ENCODE peak calls at places on chromosomes 7 and 10, in seven cellular contexts. W is endodermal cell, S is psoas muscle, C is ovary, L is A549, K is gastrocnemius medialis, G is cardiac muscle cell. D is an unnamed sample. For H3K9me3, the result is how much of the 10 kb centered on the place peaks cover.

GRCh38 chr10:60733189-60733815 is 45.0 kb upstream of the CDK1 start:
- DNase-seq in W (peak), S (peak), C (peak), L (peak), K (no peak), G (peak), D (no peak)

GRCh38 chr7:106609416-106609815 is 51.5 kb downstream of the CCDC71L start:
- DNase-seq in W (no peak), S (no peak), C (no peak), L (no peak), K (no peak), G (no peak), D (peak)

GRCh38 chr10:76968483-76968882 is 669.1 kb downstream of the KCNMA1 start:
- DNase-seq in W (no peak), S (no peak), C (no peak), L (no peak), K (no peak), G (no peak), D (no peak)

GRCh38 chr10:44970812-44971395 is 7.7 kb downstream of the DEPP1 start:
- DNase-seq in W (no peak), S (no peak), C (no peak), L (no peak), K (no peak), G (no peak), D (no peak)

GRCh38 chr7:25216837-25217236 is 11.4 kb downstream of the NPVF start:
- DNase-seq in W (no peak), S (no peak), C (no peak), L (no peak), K (no peak), G (peak), D (peak)

GRCh38 chr10:91000470-91000869 is 79.6 kb upstream of the ANKRD1 start:
- DNase-seq in W (no peak), S (no peak), C (no peak), L (no peak), K (no peak), G (no peak), D (no peak)

GRCh38 chr10:114609518-114610426 is 48.3 kb downstream of the ABLIM1 start:
- DNase-seq in W (no peak), S (no peak), C (no peak), L (no peak), K (no peak), G (no peak), D (no peak)

GRCh38 chr7:157525501-157525915 is 188.7 kb downstream of the DNAJB6 start:
- DNase-seq in W (peak), S (no peak), C (no peak), L (no peak), K (no peak), G (no peak), D (no peak)

GRCh38 chr10:121036431-121036830 is 185.3 kb downstream of the WDR11 start:
- DNase-seq in W (peak), S (no peak), C (no peak), L (no peak), K (no peak), G (no peak), D (no peak)

GRCh38 chr7:24401628-24402593 is 117.9 kb downstream of the NPY start:
- DNase-seq in W (no peak), S (no peak), C (no peak), L (peak), K (no peak), G (peak), D (no peak)

GRCh38 chr7:81527651-81528050 is 242.2 kb downstream of the HGF start:
- DNase-seq in W (no peak), S (no peak), C (no peak), L (no peak), K (no peak), G (no peak), D (no peak)

GRCh38 chr10:101961591-101962498 is 94.1 kb downstream of the ARMH3 start:
- DNase-seq in W (no peak), S (peak), C (peak), L (no peak), K (peak), G (no peak), D (no peak)

GRCh38 chr7:93316730-93317129 is 84.6 kb downstream of the VPS50 start:
- DNase-seq in W (no peak), S (no peak), C (no peak), L (no peak), K (no peak), G (no peak), D (no peak)

GRCh38 chr10:12181065-12181775 is 14.5 kb downstream of the NUDT5 start:
- DNase-seq in W (no peak), S (no peak), C (no peak), L (no peak), K (no peak), G (no peak), D (no peak)

GRCh38 chr7:38561166-38561565 is 70.0 kb downstream of the AMPH start:
- DNase-seq in W (no peak), S (no peak), C (no peak), L (no peak), K (no peak), G (no peak), D (no peak)

GRCh38 chr7:50614721-50615518 is 49.7 kb upstream of the DDC start:
- DNase-seq in W (no peak), S (no peak), C (no peak), L (no peak), K (no peak), G (peak), D (no peak)

GRCh38 chr7:143229054-143229790 is 7.4 kb downstream of the TAS2R40 start:
- DNase-seq in W (peak), S (no peak), C (no peak), L (no peak), K (no peak), G (peak), D (no peak)

GRCh38 chr10:96345250-96345649 is 13.6 kb downstream of the OPALIN start:
- DNase-seq in W (peak), S (no peak), C (no peak), L (no peak), K (no peak), G (no peak), D (no peak)

GRCh38 chr10:5589071-5589962 is 64.6 kb downstream of the CALML3 start:
- DNase-seq in W (no peak), S (no peak), C (no peak), L (no peak), K (no peak), G (no peak), D (no peak)

GRCh38 chr10:20147679-20148078 is 331.4 kb downstream of the PLXDC2 start:
- DNase-seq in W (no peak), S (no peak), C (no peak), L (no peak), K (no peak), G (no peak), D (no peak)

GRCh38 chr7:155219154-155219531 is 78.5 kb upstream of the INSIG1 start:
- DNase-seq in W (no peak), S (no peak), C (no peak), L (no peak), K (no peak), G (no peak), D (no peak)

GRCh38 chr7:30162133-30162532 is 27.3 kb downstream of the MTURN start:
- DNase-seq in W (no peak), S (no peak), C (no peak), L (no peak), K (no peak), G (no peak), D (no peak)

GRCh38 chr10:70967591-70968588 is 79.5 kb upstream of the PCBD1 start:
- DNase-seq in W (no peak), S (no peak), C (no peak), L (no peak), K (peak), G (no peak), D (no peak)

GRCh38 chr10:88866454-88866853 is 13.6 kb upstream of the STAMBPL1 start:
- DNase-seq in W (no peak), S (no peak), C (no peak), L (no peak), K (no peak), G (no peak), D (no peak)

GRCh38 chr7:37149019-37149814 is 299.4 kb downstream of the ELMO1 start:
- DNase-seq in W (no peak), S (no peak), C (no peak), L (no peak), K (no peak), G (no peak), D (no peak)

GRCh38 chr7:101555269-101555920 is 73.7 kb downstream of the MYL10 start:
- DNase-seq in W (peak), S (peak), C (no peak), L (no peak), K (no peak), G (no peak), D (no peak)

GRCh38 chr10:78401882-78402367 is 368.3 kb downstream of the RPS24 start:
- DNase-seq in W (peak), S (no peak), C (peak), L (no peak), K (no peak), G (peak), D (no peak)

GRCh38 chr7:121605297-121605640 is 209.2 kb upstream of the FAM3C start:
- DNase-seq in W (no peak), S (no peak), C (no peak), L (no peak), K (no peak), G (peak), D (no peak)

GRCh38 chr10:72328045-72328828 is 26.5 kb downstream of the DNAJB12 start:
- DNase-seq in W (peak), S (peak), C (peak), L (peak), K (peak), G (peak), D (peak)
- H3K4me3 ChIP-seq in W (no peak), S (peak), C (no peak), L (no peak), K (no peak), G (no peak), D (no peak)

GRCh38 chr10:131201741-131202515 is 109.6 kb downstream of the TCERG1L start:
- DNase-seq in W (peak), S (no peak), C (no peak), L (no peak), K (no peak), G (no peak), D (peak)

GRCh38 chr10:131205556-131205955 is 106.0 kb downstream of the TCERG1L start:
- DNase-seq in W (no peak), S (no peak), C (no peak), L (no peak), K (no peak), G (no peak), D (no peak)

GRCh38 chr10:131204406-131205152 is 106.9 kb downstream of the TCERG1L start:
- DNase-seq in W (peak), S (no peak), C (no peak), L (no peak), K (no peak), G (no peak), D (no peak)

GRCh38 chr10:131202964-131203363 is 108.6 kb downstream of the TCERG1L start:
- DNase-seq in W (no peak), S (no peak), C (no peak), L (no peak), K (no peak), G (peak), D (peak)

GRCh38 chr10:131203456-131204357 is 107.8 kb downstream of the TCERG1L start:
- DNase-seq in W (peak), S (no peak), C (no peak), L (no peak), K (no peak), G (no peak), D (peak)
- H3K9me3 ChIP-seq in W (under half), S (under half), C (under half), L (under half), K (under half), G (under half), D (under half)

GRCh38 chr7:95933618-95934017 is 161.3 kb downstream of the DYNC1I1 start:
- DNase-seq in W (no peak), S (no peak), C (no peak), L (no peak), K (no peak), G (no peak), D (no peak)
- H3K27ac ChIP-seq in W (no peak), S (no peak), C (no peak), L (no peak), K (no peak), G (no peak), D (no peak)

DNA sequence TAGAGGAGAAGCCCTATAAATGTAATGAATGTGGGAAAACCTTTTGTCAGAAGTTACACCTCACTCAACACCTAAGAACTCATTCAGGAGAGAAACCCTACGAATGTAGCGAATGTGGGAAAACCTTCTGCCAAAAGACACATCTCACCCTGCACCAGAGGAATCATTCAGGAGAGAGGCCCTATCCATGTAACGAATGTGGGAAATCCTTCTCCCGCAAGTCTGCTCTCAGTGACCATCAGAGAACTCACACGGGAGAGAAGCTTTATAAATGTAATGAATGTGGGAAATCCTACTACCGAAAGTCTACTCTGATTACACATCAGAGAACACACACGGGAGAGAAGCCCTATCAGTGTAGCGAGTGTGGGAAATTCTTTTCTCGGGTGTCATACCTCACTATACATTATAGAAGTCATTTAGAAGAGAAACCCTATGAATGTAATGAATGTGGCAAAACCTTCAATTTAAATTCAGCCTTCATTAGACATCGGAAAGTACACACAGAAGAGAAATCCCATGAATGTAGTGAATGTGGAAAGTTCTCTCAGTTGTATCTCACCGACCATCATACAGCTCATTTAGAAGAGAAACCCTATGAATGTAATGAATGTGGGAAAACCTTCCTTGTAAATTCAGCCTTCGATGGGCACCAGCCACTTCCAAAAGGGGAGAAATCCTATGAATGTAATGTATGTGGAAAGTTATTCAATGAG is 18.9 kb downstream of the RBAK start:
- DNase-seq in W (no peak), S (no peak), C (no peak), L (no peak), K (no peak), G (no peak), D (no peak)
- H3K4me3 ChIP-seq in W (peak), S (no peak), C (no peak), L (no peak), K (peak), G (no peak), D (no peak)

GRCh38 chr7:149584009-149584408 is 86.4 kb upstream of the ZNF746 start:
- DNase-seq in W (no peak), S (no peak), C (no peak), L (no peak), K (no peak), G (no peak), D (no peak)

GRCh38 chr7:149584530-149584929 is 86.9 kb upstream of the ZNF746 start:
- DNase-seq in W (no peak), S (no peak), C (no peak), L (no peak), K (no peak), G (no peak), D (no peak)

GRCh38 chr7:149588930-149589329 is 91.3 kb upstream of the ZNF746 start:
- DNase-seq in W (no peak), S (no peak), C (no peak), L (no peak), K (no peak), G (no peak), D (no peak)

GRCh38 chr7:149587331-149587645 is 89.7 kb upstream of the ZNF746 start:
- DNase-seq in W (no peak), S (no peak), C (no peak), L (no peak), K (no peak), G (no peak), D (no peak)
- H3K9me3 ChIP-seq in W (under half), S (under half), C (under half), L (under half), K (under half), G (under half), D (under half)

D was measured in SJSA1.